ENCODE peak calls at places on chromosomes 3 and 15, in nine cellular contexts. U is sigmoid colon; F is NCI-H510A treated with DMSO at 0.1 percent for 48 hours; Q is stimulated activated CD4-positive, alpha-beta T cell treated with anti-CD3 and anti-CD28 coated beads, TNF-alpha, amount 100 ng/mL, for 4 hours; E is Kasumi-1; L is activated T-cell treated with anti-CD3 and anti-CD28 coated beads, Interleukin-2, amount 50 U/mL, for 72 hours; T is cortex of kidney; C is lower lobe of right lung; N is SW480. H is an unnamed sample.

GRCh38 chr15:58795825-58796224 is 24.7 kb downstream of the MINDY2 start:
- DNase-seq in U (no peak), F (no peak), Q (no peak), E (no peak), L (no peak), T (no peak), C (no peak), N (no peak), H (no peak)

GRCh38 chr3:121995190-121996137 is 26.6 kb downstream of the ILDR1 start:
- DNase-seq in U (no peak), F (peak), Q (no peak), E (peak), L (peak), T (no peak), C (peak), N (peak), H (peak)

GRCh38 chr3:102206506-102207145 is 228.2 kb upstream of the ZPLD1 start:
- DNase-seq in U (peak), F (no peak), Q (no peak), E (no peak), L (no peak), T (no peak), C (peak), N (no peak), H (no peak)

GRCh38 chr3:190384241-190384863 is 3.6 kb upstream of the CLDN16 start:
- DNase-seq in U (no peak), F (peak), Q (no peak), E (peak), L (no peak), T (no peak), C (no peak), N (peak), H (peak)

GRCh38 chr15:84979651-84980050 is 2.0 kb upstream of the PDE8A start:
- DNase-seq in U (no peak), F (no peak), Q (no peak), E (no peak), L (no peak), T (no peak), C (peak), N (no peak), H (peak)

GRCh38 chr3:85508659-85509058 is 549.9 kb downstream of the CADM2 start:
- DNase-seq in U (no peak), F (no peak), Q (no peak), E (no peak), L (no peak), T (no peak), C (no peak), N (no peak), H (no peak)

GRCh38 chr15:53665930-53666329 is 93.5 kb downstream of the WDR72 start:
- DNase-seq in U (no peak), F (peak), Q (no peak), E (no peak), L (no peak), T (no peak), C (no peak), N (no peak), H (no peak)

GRCh38 chr15:52078876-52079700 is 33.5 kb downstream of the BCL2L10 start:
- DNase-seq in U (peak), F (peak), Q (peak), E (peak), L (peak), T (no peak), C (peak), N (peak), H (peak)